ENCODE peak calls at places on chromosomes 11 and 22, in four cellular contexts. C, L, S and P are unnamed samples.

GRCh38 chr11:123474994-123475393 is 44.9 kb downstream of the GRAMD1B start:
- DNase-seq in S (peak; percentile 66), L (no peak), C (no peak), P (no peak)

GRCh38 chr11:12404461-12404860 is 27.1 kb downstream of the PARVA start:
- DNase-seq in C (no peak), S (no peak), L (no peak), P (no peak)

GRCh38 chr11:75563978-75564552 is 2.0 kb downstream of the SERPINH1 start:
- DNase-seq in L (no peak), S (peak; percentile 91), C (no peak), P (no peak)

GRCh38 chr11:130763087-130763980 is 152.9 kb downstream of the SNX19 start:
- DNase-seq in L (no peak), C (no peak), S (peak; percentile 23), P (no peak)

GRCh38 chr22:50672471-50673230 is at the start of gene SHANK3:
- DNase-seq in C (no peak), S (no peak), L (no peak), P (peak; percentile 35)

GRCh38 chr11:3707176-3707575 is 36.0 kb upstream of the CHRNA10 start:
- DNase-seq in S (peak; percentile 13), C (no peak), L (no peak), P (no peak)

GRCh38 chr11:122421684-122422083 is 233.8 kb upstream of the UBASH3B start:
- DNase-seq in L (no peak), S (no peak), C (no peak), P (no peak)

GRCh38 chr22:32494971-32495370 is 20.4 kb downstream of the FBXO7 start:
- DNase-seq in L (no peak), S (no peak), C (no peak), P (no peak)

GRCh38 chr11:116130122-116130521 is 625.9 kb upstream of the CADM1 start:
- DNase-seq in C (no peak), S (no peak), L (no peak), P (no peak)

GRCh38 chr22:36439481-36440271 is 41.8 kb downstream of the TXN2 start:
- DNase-seq in L (no peak), S (peak; percentile 98), C (no peak), P (no peak)

GRCh38 chr22:38872831-38873248 is 824 bp upstream of the CBX6 start:
- DNase-seq in S (peak; percentile 49), L (peak; percentile 49), C (no peak), P (no peak)

GRCh38 chr11:69293819-69294505 is at the start of gene MYEOV:
- DNase-seq in C (peak; percentile 87), L (peak; percentile 50), S (peak; percentile 33), P (peak; percentile 39)

GRCh38 chr22:31488988-31489617 is 539 bp downstream of the EIF4ENIF1 start:
- DNase-seq in S (peak; percentile 41), L (peak; percentile 48), C (peak; percentile 23), P (no peak)

GRCh38 chr22:46754110-46754799 is 8.2 kb upstream of the TBC1D22A start:
- DNase-seq in L (no peak), C (no peak), S (peak; percentile 98), P (no peak)

GRCh38 chr11:2387266-2387982 is 10.3 kb downstream of the CD81 start:
- DNase-seq in S (peak; percentile 27), C (peak; percentile 44), L (peak; percentile 74), P (no peak)

GRCh38 chr11:75603791-75604736 is 42.0 kb downstream of the SERPINH1 start:
- DNase-seq in L (no peak), S (peak; percentile 91), C (no peak), P (no peak)

GRCh38 chr22:20258584-20259335 is 9.4 kb downstream of the RTN4R start:
- DNase-seq in L (no peak), S (no peak), C (no peak), P (peak; percentile 9)

GRCh38 chr11:110362916-110363574 is 66.6 kb upstream of the RDX start:
- DNase-seq in C (no peak), L (no peak), S (no peak), P (no peak)

GRCh38 chr11:2928605-2929510 is at the start of gene PHLDA2:
- DNase-seq in S (peak; percentile 87), L (peak; percentile 76), C (no peak), P (no peak)

GRCh38 chr11:126337472-126338241 is 17.8 kb upstream of the ST3GAL4 start:
- DNase-seq in C (no peak), L (no peak), S (no peak), P (no peak)

GRCh38 chr11:88338223-88338661 is 706 bp upstream of the CTSC start:
- DNase-seq in S (peak; percentile 74), C (peak; percentile 72), L (peak; percentile 63), P (peak; percentile 68)

DNA sequence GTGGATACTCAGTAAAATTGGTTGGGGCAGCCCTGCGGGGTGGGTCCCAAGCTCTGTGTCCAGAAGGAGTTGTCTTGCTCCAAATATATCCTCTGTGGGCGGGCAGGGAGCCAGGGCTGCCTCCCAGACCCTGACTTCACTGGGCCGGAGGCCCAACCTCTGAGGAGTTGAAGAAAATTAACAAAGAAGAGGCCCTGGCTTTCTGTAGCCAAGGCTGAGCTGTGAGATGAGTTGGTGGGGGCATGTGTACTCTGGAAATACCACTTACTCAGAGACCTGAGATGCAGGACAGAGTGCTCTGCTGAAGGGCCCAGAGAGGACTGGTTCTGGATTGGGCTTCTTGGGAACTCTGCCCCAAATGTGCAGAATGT is 96.3 kb downstream of the SWAP70 start:
- DNase-seq in C (no peak), S (peak; percentile 96), L (no peak), P (no peak)
- H3K4me3 ChIP-seq in C (no peak overlapping the region), S (no peak overlapping the region), L (no peak overlapping the region), P (no peak overlapping the region)

DNA sequence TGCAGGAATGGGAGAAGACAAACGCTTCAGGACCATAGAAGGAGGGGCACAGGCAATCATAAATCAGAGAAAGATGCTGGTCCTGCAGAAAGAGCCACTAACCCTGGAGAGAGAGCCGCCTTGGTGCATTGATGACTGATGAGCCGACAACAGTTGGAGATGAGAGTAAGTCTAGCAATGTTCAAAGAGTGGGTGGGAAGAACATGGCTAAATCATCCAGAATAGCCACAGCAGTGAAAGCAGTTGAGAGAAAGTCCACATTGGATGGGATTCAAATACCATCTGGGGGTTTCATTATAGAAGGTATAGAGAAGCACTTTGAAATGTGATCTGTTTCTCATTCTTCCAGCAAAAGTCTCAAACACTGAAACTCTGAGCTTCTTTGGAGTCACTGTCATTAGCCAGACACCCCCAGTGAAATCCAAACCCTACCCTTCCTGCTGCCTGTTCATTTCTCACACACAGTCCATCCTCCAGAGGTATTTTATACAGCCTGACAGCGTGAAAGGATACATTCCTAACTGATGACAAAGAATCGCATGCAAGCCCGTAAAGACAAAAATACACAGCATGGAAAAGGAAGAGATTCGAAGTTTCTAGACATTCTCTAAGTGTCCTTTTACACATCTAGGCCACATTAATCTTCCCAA is 303.1 kb upstream of the MPPED2 start:
- DNase-seq in L (no peak), C (no peak), S (peak; percentile 71), P (no peak)
- H3K4me3 ChIP-seq in L (no peak overlapping the region), C (no peak overlapping the region), S (no peak overlapping the region), P (no peak overlapping the region)

DNA sequence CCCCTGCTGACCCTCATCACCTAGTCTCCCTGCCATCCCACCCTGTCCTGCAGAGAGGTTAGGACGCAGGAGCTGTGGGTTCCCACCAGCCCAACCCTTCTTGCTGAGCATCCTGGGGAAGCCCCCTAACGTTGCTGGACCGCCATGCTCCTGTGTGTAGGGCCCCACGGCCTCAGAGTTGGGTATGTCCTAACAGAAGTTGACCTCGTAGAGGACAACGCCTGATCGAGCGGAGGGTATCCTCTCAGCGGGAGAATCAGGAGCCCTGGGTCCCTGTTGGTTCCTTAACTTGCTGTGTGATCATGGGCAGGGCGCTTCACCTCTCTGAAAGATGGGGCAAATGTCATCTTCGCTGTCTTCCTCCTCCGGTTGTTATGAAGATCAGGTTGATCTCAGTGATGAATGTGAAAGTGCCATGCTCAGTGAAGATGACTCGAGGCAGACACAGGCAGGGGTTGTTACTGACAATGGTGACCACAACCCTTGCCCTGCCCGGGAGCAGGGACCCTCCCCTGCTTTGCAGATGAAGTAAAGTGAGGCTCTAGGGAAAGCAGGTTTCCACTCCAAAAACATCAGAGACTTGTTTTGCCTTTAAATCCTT is 19.3 kb upstream of the CD5 start:
- DNase-seq in L (peak; percentile 61), S (no peak), C (no peak), P (no peak)
- H3K4me3 ChIP-seq in L (peak overlapping the region; percentile 57), S (no peak overlapping the region), C (no peak overlapping the region), P (no peak overlapping the region)

GRCh38 chr22:21650280-21650679 is 8.2 kb downstream of the SDF2L1 start:
- DNase-seq in C (no peak), L (no peak), S (no peak), P (no peak)

GRCh38 chr22:21652547-21653545 is 10.7 kb downstream of the SDF2L1 start:
- DNase-seq in C (no peak), L (no peak), S (no peak), P (no peak)

GRCh38 chr22:21652010-21652546 is 10.0 kb downstream of the SDF2L1 start:
- DNase-seq in C (peak; percentile 90), S (peak; percentile 85), L (peak; percentile 79), P (peak; percentile 91)

GRCh38 chr22:21651521-21652009 is 9.5 kb downstream of the SDF2L1 start:
- DNase-seq in C (no peak), L (no peak), S (no peak), P (no peak)

GRCh38 chr22:21650823-21651520 is 8.9 kb downstream of the SDF2L1 start:
- DNase-seq in S (no peak), C (no peak), L (no peak), P (no peak)
- H3K4me3 ChIP-seq in S (peak overlapping the region; percentile 76), C (peak overlapping the region; percentile 91), L (peak overlapping the region; percentile 70), P (peak overlapping the region; percentile 80)

DNA sequence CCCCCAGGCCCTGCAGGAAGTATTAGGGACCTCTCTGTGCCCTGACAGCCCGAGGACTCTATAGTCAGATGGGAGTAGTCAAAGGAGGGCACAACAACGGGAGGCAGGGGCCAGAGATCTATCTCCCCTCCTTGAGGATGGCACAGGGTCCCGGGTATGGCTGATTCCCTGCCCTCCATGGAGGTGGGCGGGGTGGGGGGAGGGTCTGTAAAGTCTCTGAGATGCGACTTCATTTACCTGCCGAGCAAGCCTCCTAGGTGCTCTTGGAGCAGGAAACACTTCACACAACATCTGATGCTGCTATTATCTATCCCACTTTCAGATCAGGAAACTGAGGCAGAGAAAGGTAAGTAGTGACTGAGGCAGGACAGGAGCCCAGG is 769 bp upstream of the CDC42EP1 start:
- DNase-seq in C (no peak), L (no peak), S (no peak), P (no peak)
- H3K4me3 ChIP-seq in C (no peak overlapping the region), L (no peak overlapping the region), S (no peak overlapping the region), P (no peak overlapping the region)

GRCh38 chr11:77136784-77137420 is 8.9 kb downstream of the MYO7A start:
- DNase-seq in S (no peak), C (no peak), L (no peak), P (no peak)
- H3K4me3 ChIP-seq in S (no peak overlapping the region), C (no peak overlapping the region), L (no peak overlapping the region), P (no peak overlapping the region)